ENCODE peak calls at places on chromosomes 5 and 9, in ten cellular contexts. Q is HFF-Myc; X is A673; T is cardiac fibroblast; O is CD8-positive, alpha-beta memory T cell; M is choroid plexus epithelial cell; B is fibroblast of lung; D is SJSA1; F is PC-3; H is psoas muscle. S is an unnamed sample.

GRCh38 chr5:140312067-140312790 is 9.3 kb upstream of the PFDN1 start:
- DNase-seq in Q (peak; percentile 47), X (peak; percentile 77), T (peak; percentile 99), O (no peak), M (peak; percentile 76), B (peak; percentile 98), D (peak; percentile 85), F (peak; percentile 98), H (no peak), S (peak; percentile 49)

GRCh38 chr5:141940695-141941271 is 17.1 kb downstream of the DELE1 start:
- DNase-seq in Q (no peak), X (no peak), T (no peak), O (no peak), M (peak; percentile 66), B (peak; percentile 67), D (peak; percentile 30), F (no peak), H (no peak), S (no peak)

GRCh38 chr9:93286252-93287188 is 102.6 kb downstream of the WNK2 start:
- DNase-seq in Q (no peak), X (no peak), T (no peak), O (no peak), M (no peak), B (no peak), D (no peak), F (no peak), H (no peak), S (no peak)

GRCh38 chr9:75185585-75186170 is 97.4 kb downstream of the OSTF1 start:
- DNase-seq in Q (no peak), X (peak; percentile 58), T (peak; percentile 57), O (peak; percentile 13), M (peak; percentile 61), B (peak; percentile 20), D (no peak), F (peak; percentile 27), H (no peak), S (no peak)

GRCh38 chr9:71824242-71824641 is 55.9 kb upstream of the CEMIP2 start:
- DNase-seq in Q (no peak), X (no peak), T (no peak), O (no peak), M (no peak), B (no peak), D (no peak), F (no peak), H (no peak), S (no peak)

GRCh38 chr5:121199238-121199999 is 652.3 kb upstream of the FTMT start:
- DNase-seq in Q (no peak), X (peak; percentile 79), T (peak; percentile 76), O (no peak), M (peak; percentile 82), B (peak; percentile 58), D (no peak), F (peak; percentile 34), H (no peak), S (no peak)

GRCh38 chr9:18163146-18163545 is 310.8 kb upstream of the ADAMTSL1 start:
- DNase-seq in Q (no peak), X (no peak), T (no peak), O (no peak), M (no peak), B (no peak), D (no peak), F (no peak), H (no peak), S (no peak)

GRCh38 chr5:122313001-122313402 is 965 bp downstream of the SNCAIP start:
- DNase-seq in Q (no peak), X (no peak), T (peak; percentile 54), O (no peak), M (peak; percentile 59), B (peak; percentile 48), D (peak; percentile 44), F (no peak), H (peak; percentile 26), S (peak; percentile 57)

GRCh38 chr5:125160787-125161502 is 414.5 kb upstream of the ZNF608 start:
- DNase-seq in Q (no peak), X (no peak), T (no peak), O (no peak), M (peak; percentile 18), B (peak; percentile 43), D (no peak), F (no peak), H (no peak), S (no peak)

GRCh38 chr9:101465330-101465915 is 29.8 kb upstream of the ALDOB start:
- DNase-seq in Q (peak; percentile 88), X (peak; percentile 85), T (peak; percentile 84), O (no peak), M (peak; percentile 82), B (peak; percentile 57), D (peak; percentile 45), F (peak; percentile 67), H (no peak), S (peak; percentile 39)

GRCh38 chr5:89045216-89045615 is 162.2 kb upstream of the MEF2C start:
- DNase-seq in Q (no peak), X (no peak), T (no peak), O (no peak), M (no peak), B (no peak), D (no peak), F (no peak), H (no peak), S (no peak)

GRCh38 chr5:144187699-144188294 is 17.1 kb downstream of the KCTD16 start:
- DNase-seq in Q (peak; percentile 90), X (peak; percentile 65), T (peak; percentile 97), O (peak; percentile 84), M (peak; percentile 99), B (peak; percentile 99), D (peak; percentile 86), F (peak; percentile 79), H (peak; percentile 52), S (peak; percentile 78)

GRCh38 chr9:106869028-106869427 is 6.1 kb downstream of the ZNF462 start:
- DNase-seq in Q (no peak), X (no peak), T (peak; percentile 59), O (no peak), M (no peak), B (no peak), D (no peak), F (no peak), H (no peak), S (no peak)

GRCh38 chr9:106864533-106865143 is 1.7 kb downstream of the ZNF462 start:
- DNase-seq in Q (no peak), X (peak; percentile 39), T (peak; percentile 60), O (no peak), M (peak; percentile 53), B (peak; percentile 62), D (peak; percentile 72), F (peak; percentile 36), H (no peak), S (peak; percentile 31)

GRCh38 chr9:106868096-106868495 is 5.1 kb downstream of the ZNF462 start:
- DNase-seq in Q (no peak), X (no peak), T (no peak), O (no peak), M (no peak), B (no peak), D (no peak), F (no peak), H (no peak), S (no peak)

GRCh38 chr9:106868565-106868964 is 5.6 kb downstream of the ZNF462 start:
- DNase-seq in Q (no peak), X (no peak), T (peak; percentile 47), O (no peak), M (no peak), B (no peak), D (no peak), F (no peak), H (no peak), S (no peak)

DNA sequence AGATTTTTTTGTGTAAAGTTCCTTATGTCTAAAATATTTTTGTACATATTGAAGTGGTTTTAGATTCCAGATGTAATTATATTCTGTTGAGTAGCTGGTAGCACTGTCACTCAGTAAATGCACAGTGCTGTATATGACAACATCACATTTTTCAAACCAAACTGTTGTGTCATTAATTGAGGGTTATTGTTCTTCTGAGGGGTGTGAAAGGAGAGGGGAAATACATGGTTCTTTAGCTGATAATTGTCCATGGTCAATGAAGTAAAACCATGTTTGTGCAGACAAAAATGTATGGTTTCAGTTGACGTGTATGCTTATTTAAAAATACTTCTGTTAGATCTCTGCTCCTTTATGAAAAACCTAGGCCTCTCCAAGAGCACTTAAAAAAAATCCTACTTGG is 3.3 kb downstream of the ZNF462 start:
- DNase-seq in Q (no peak), X (no peak), T (no peak), O (no peak), M (no peak), B (no peak), D (no peak), F (no peak), H (no peak), S (no peak)
- H3K4me3 ChIP-seq in Q (no peak overlapping the region), X (no peak overlapping the region), T (no peak overlapping the region), O (no peak overlapping the region), M (no peak overlapping the region), B (no peak overlapping the region), D (no peak overlapping the region), F (peak overlapping the region; percentile 98), H (peak overlapping the region; percentile 79), S (no peak overlapping the region)

GRCh38 chr9:127245637-127246164 is 18.9 kb upstream of the GARNL3 start:
- DNase-seq in Q (no peak), X (no peak), T (no peak), O (no peak), M (no peak), B (no peak), D (no peak), F (no peak), H (no peak), S (no peak)
- H3K4me3 ChIP-seq in Q (peak overlapping the region; percentile 58), X (peak overlapping the region; percentile 55), T (peak overlapping the region; percentile 63), O (peak overlapping the region; percentile 61), M (peak overlapping the region; percentile 64), B (peak overlapping the region; percentile 84), D (peak overlapping the region; percentile 46), F (peak overlapping the region; percentile 80), H (peak overlapping the region; percentile 80), S (peak overlapping the region; percentile 52)

GRCh38 chr5:76732405-76733048 is 16.6 kb downstream of the F2R start:
- DNase-seq in Q (no peak), X (no peak), T (no peak), O (no peak), M (no peak), B (no peak), D (no peak), F (no peak), H (no peak), S (no peak)
- H3K4me3 ChIP-seq in Q (no peak overlapping the region), X (no peak overlapping the region), T (no peak overlapping the region), O (peak overlapping the region; percentile 18), M (no peak overlapping the region), B (no peak overlapping the region), D (no peak overlapping the region), F (no peak overlapping the region), H (no peak overlapping the region), S (no peak overlapping the region)

DNA sequence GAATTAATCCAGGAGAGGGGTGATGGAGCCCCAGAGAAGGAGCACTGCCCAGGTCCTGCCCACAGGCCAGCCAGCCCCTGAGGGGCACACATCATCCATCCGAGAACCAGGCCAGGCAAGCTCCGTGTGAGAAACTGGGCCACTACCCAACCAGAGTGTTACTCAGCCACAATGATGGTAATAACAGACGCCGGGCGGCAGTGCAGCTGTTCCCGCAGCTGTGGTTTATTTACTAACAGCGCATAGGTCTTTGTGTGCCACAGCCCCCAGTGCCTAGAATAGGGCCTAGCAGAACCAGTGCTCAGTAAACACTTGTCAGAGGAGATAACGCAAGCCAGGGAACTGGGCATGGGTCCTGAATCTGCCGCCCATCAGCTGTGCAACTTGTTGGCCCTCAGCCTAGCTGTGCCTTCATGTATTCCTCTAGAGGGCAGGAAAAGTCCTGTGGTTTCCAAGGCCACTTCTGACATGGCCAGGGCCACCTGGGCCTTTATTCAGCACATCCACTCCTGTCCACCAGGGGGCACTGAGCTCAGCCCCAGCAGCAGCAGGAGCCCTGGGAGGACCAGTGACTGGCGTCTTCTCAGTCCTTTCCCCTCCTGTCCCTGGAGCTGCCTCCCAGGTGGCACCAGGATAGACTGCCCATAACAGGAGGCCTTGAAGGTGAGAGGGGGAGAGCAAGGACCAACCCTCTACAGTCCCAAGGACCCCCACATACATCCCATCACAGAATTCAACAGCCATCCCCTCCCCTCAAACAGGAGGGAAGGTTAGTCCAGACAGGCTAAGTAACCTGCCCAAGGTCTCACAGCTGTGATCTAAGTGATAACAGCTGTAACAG is 2.1 kb downstream of the MXD3 start:
- DNase-seq in Q (peak; percentile 45), X (peak; percentile 70), T (peak; percentile 77), O (peak; percentile 64), M (peak; percentile 81), B (peak; percentile 58), D (peak; percentile 74), F (peak; percentile 94), H (peak; percentile 82), S (peak; percentile 75)
- H3K4me3 ChIP-seq in Q (no peak overlapping the region), X (peak overlapping the region; percentile 80), T (no peak overlapping the region), O (no peak overlapping the region), M (no peak overlapping the region), B (no peak overlapping the region), D (peak overlapping the region; percentile 71), F (peak overlapping the region; percentile 76), H (no peak overlapping the region), S (no peak overlapping the region)

S was measured in left lung.